ENCODE peak calls at places on chromosome 5, in seven cellular contexts. S is A172, P is fibroblast of villous mesenchyme, M is GM12891, N is T-helper 9 cell, H is AG10803, G is H54. Z is an unnamed sample.

GRCh38 chr5:68714810-68715209 is 379.0 kb upstream of the SLC30A5 start:
- DNase-seq in M (no peak), G (no peak), S (no peak), N (no peak), P (no peak), H (no peak), Z (no peak)

GRCh38 chr5:149434162-149435014 is 55.3 kb upstream of the IL17B start:
- DNase-seq in N (peak), H (peak), P (peak), S (peak), G (peak), M (peak), Z (peak)

GRCh38 chr5:151686673-151687378 is at the start of gene SPARC:
- DNase-seq in N (no peak), H (peak), P (peak), S (peak), M (no peak), G (peak), Z (peak)

GRCh38 chr5:77882670-77883257 is 106.6 kb upstream of the TBCA start:
- DNase-seq in P (peak), H (peak), M (no peak), S (no peak), N (no peak), G (no peak), Z (no peak)

GRCh38 chr5:127060470-127060985 is 12.8 kb downstream of the C5orf63 start:
- DNase-seq in M (no peak), N (no peak), P (no peak), G (no peak), H (no peak), S (no peak), Z (no peak)

GRCh38 chr5:132662004-132662401 is 4.0 kb downstream of the IL13 start:
- DNase-seq in M (no peak), P (no peak), H (no peak), G (no peak), N (no peak), S (no peak), Z (no peak)

GRCh38 chr5:85769347-85769746 is 848.4 kb upstream of the COX7C start:
- DNase-seq in M (no peak), G (no peak), N (no peak), P (no peak), H (no peak), S (no peak), Z (no peak)

GRCh38 chr5:147554285-147554817 is 44.5 kb upstream of the DPYSL3 start:
- DNase-seq in P (peak), M (no peak), S (peak), G (no peak), H (peak), N (no peak), Z (peak)